ENCODE peak calls at places on chromosomes 16 and 17, in nine cellular contexts. M is dorsolateral prefrontal cortex; P is colonic mucosa; X is body of pancreas; Z is ascending aorta; A is AG04450; G is activated T-helper 9 cell treated with anti-CD3 and anti-CD28 coated beads, Interleukin-2, amount 50 U/mL, for 16 hours; T is iPS-NIHi11; L is progenitor cell of endocrine pancreas. S is an unnamed sample.

GRCh38 chr16:85284138-85284897 is 172.0 kb upstream of the CIBAR2 start:
- DNase-seq in P (no peak), X (no peak), T (no peak), G (no peak), L (no peak), M (peak; percentile 43), A (no peak), Z (no peak), S (no peak)

GRCh38 chr16:87126403-87127025 is 190.7 kb downstream of the C16orf95 start:
- DNase-seq in T (no peak), Z (no peak), G (no peak), X (no peak), L (no peak), P (no peak), A (no peak), M (no peak), S (no peak)

GRCh38 chr16:88504489-88505404 is 51.7 kb downstream of the ZFPM1 start:
- DNase-seq in P (peak; percentile 42), T (no peak), X (peak; percentile 88), M (no peak), A (no peak), L (peak; percentile 74), Z (no peak), G (no peak), S (no peak)

GRCh38 chr16:47018223-47018891 is 44.9 kb upstream of the DNAJA2 start:
- DNase-seq in Z (no peak), T (peak; percentile 70), M (no peak), G (peak; percentile 14), A (no peak), P (peak; percentile 28), L (peak; percentile 35), X (peak; percentile 63), S (peak; percentile 27)

GRCh38 chr17:527247-527646 is 174.6 kb upstream of the RPH3AL start:
- DNase-seq in X (no peak), G (no peak), P (no peak), A (no peak), T (no peak), M (no peak), L (no peak), Z (no peak), S (no peak)

GRCh38 chr17:80761421-80761871 is 216.8 kb downstream of the RPTOR start:
- DNase-seq in M (no peak), L (no peak), T (no peak), X (no peak), P (no peak), G (peak; percentile 60), Z (no peak), A (no peak), S (no peak)

GRCh38 chr16:9469512-9469911 is 378.1 kb downstream of the HAPSTR1 start:
- DNase-seq in P (no peak), X (no peak), T (no peak), L (no peak), M (no peak), A (no peak), G (no peak), Z (no peak), S (no peak)

GRCh38 chr17:50100921-50101345 is 5.8 kb downstream of the PDK2 start:
- DNase-seq in T (peak; percentile 44), X (no peak), L (no peak), A (no peak), M (no peak), P (no peak), G (no peak), Z (no peak), S (no peak)

GRCh38 chr17:35892091-35892637 is 12.0 kb upstream of the CCL5 start:
- DNase-seq in Z (no peak), P (no peak), L (no peak), A (no peak), X (no peak), M (no peak), G (peak; percentile 47), T (no peak), S (no peak)

GRCh38 chr17:66386789-66387351 is 84.5 kb downstream of the PRKCA start:
- DNase-seq in Z (no peak), L (no peak), M (no peak), T (no peak), P (no peak), G (no peak), A (no peak), X (no peak), S (no peak)

GRCh38 chr17:27630607-27631408 is at the start of gene LGALS9:
- DNase-seq in G (no peak), T (no peak), L (no peak), X (peak; percentile 34), A (no peak), M (no peak), P (peak; percentile 83), Z (no peak), S (no peak)

GRCh38 chr16:56941856-56942331 is 10.0 kb downstream of the HERPUD1 start:
- DNase-seq in X (no peak), T (no peak), M (no peak), Z (no peak), A (no peak), G (no peak), L (no peak), P (no peak), S (no peak)

GRCh38 chr17:51999654-52000053 is 158.9 kb downstream of the CA10 start:
- DNase-seq in T (no peak), G (no peak), Z (no peak), L (no peak), X (no peak), A (no peak), M (no peak), P (no peak), S (no peak)

GRCh38 chr16:89009343-89010209 is 32.6 kb upstream of the CBFA2T3 start:
- DNase-seq in L (peak; percentile 56), A (no peak), Z (no peak), X (peak; percentile 30), G (no peak), M (peak; percentile 14), T (peak; percentile 81), P (no peak), S (no peak)

GRCh38 chr16:15034266-15035162 is 21.4 kb downstream of the NTAN1 start:
- DNase-seq in M (peak; percentile 60), T (no peak), X (no peak), Z (no peak), A (no peak), L (no peak), G (no peak), P (no peak), S (no peak)

GRCh38 chr16:66382171-66382965 is 15.9 kb downstream of the CDH5 start:
- DNase-seq in A (peak; percentile 13), M (no peak), L (no peak), G (no peak), X (no peak), P (no peak), Z (no peak), T (no peak), S (no peak)

GRCh38 chr17:66459811-66460270 is 157.4 kb downstream of the PRKCA start:
- DNase-seq in T (no peak), M (no peak), L (no peak), G (no peak), X (no peak), Z (no peak), P (no peak), A (peak; percentile 97), S (no peak)

GRCh38 chr16:23006380-23006779 is 142.9 kb downstream of the USP31 start:
- DNase-seq in T (no peak), L (no peak), Z (no peak), X (no peak), P (no peak), A (no peak), G (no peak), M (no peak), S (no peak)

GRCh38 chr16:69328854-69329316 is 1.5 kb downstream of the PDF start:
- DNase-seq in L (no peak), T (no peak), A (no peak), Z (no peak), X (peak; percentile 17), P (no peak), M (no peak), G (no peak), S (no peak)

GRCh38 chr16:81723098-81723723 is 55.9 kb upstream of the PLCG2 start:
- DNase-seq in Z (no peak), X (no peak), G (no peak), L (no peak), T (peak; percentile 72), M (no peak), P (peak; percentile 72), A (no peak), S (no peak)

GRCh38 chr16:1538804-1539520 is 5.5 kb downstream of the TMEM204 start:
- DNase-seq in L (no peak), X (no peak), Z (no peak), T (peak; percentile 67), A (no peak), P (no peak), G (no peak), M (no peak), S (no peak)

GRCh38 chr17:62715882-62716390 is 88.5 kb downstream of the MRC2 start:
- DNase-seq in A (no peak), X (no peak), M (no peak), G (no peak), P (no peak), T (no peak), Z (no peak), L (no peak), S (no peak)

GRCh38 chr17:79732246-79732645 is 1.5 kb downstream of the ENPP7 start:
- DNase-seq in X (no peak), G (no peak), Z (no peak), M (no peak), L (no peak), A (no peak), P (no peak), T (no peak), S (no peak)

GRCh38 chr17:62652251-62653001 is 25.0 kb downstream of the MRC2 start:
- DNase-seq in L (no peak), M (no peak), P (peak; percentile 60), A (no peak), T (peak; percentile 62), G (no peak), Z (peak; percentile 42), X (peak; percentile 65), S (peak; percentile 65)